ENCODE peak calls at places on chromosome 2, in ten cellular contexts. E is HT1080; Z is ELR; O is glomerular endothelial cell; N is HS-5; U is activated CD4-positive, alpha-beta T cell treated with anti-CD3 and anti-CD28 coated beads for 48 hours; Y is NCI-H774; J is activated T-cell treated with anti-CD3 and anti-CD28 coated beads, Interleukin-2, amount 50 U/mL, for 72 hours; W is HEK293T; D is sciatic nerve. S is an unnamed sample.

GRCh38 chr2:100900156-100900795 is 80.3 kb downstream of the NPAS2 start:
- DNase-seq in J (no peak), D (no peak), O (no peak), E (no peak), W (no peak), Z (peak), N (peak), U (no peak), Y (no peak), S (peak)

GRCh38 chr2:23627236-23627990 is 242.4 kb downstream of the KLHL29 start:
- DNase-seq in N (no peak), U (no peak), E (no peak), D (no peak), Y (no peak), Z (no peak), W (no peak), J (no peak), O (no peak), S (no peak)

GRCh38 chr2:112154246-112155110 is 16.3 kb downstream of the FBLN7 start:
- DNase-seq in W (no peak), D (no peak), Y (no peak), Z (no peak), U (peak), N (no peak), O (no peak), J (peak), E (no peak), S (no peak)

GRCh38 chr2:200752332-200752731 is 59.4 kb upstream of the BZW1 start:
- DNase-seq in N (no peak), J (no peak), O (no peak), Z (no peak), W (no peak), D (no peak), U (no peak), Y (no peak), E (no peak), S (no peak)

GRCh38 chr2:45008296-45009129 is 739 bp downstream of the SIX2 start:
- DNase-seq in O (no peak), D (no peak), Y (no peak), Z (no peak), J (peak), W (peak), U (peak), E (peak), N (no peak), S (peak)

GRCh38 chr2:224023188-224023587 is 15.9 kb downstream of the SERPINE2 start:
- DNase-seq in Z (peak), W (no peak), E (peak), U (no peak), O (no peak), D (no peak), J (no peak), N (no peak), Y (no peak), S (no peak)

GRCh38 chr2:88815243-88816096 is 124.0 kb downstream of the RPIA start:
- DNase-seq in U (no peak), Z (no peak), D (no peak), W (no peak), E (no peak), Y (no peak), N (no peak), J (no peak), O (no peak), S (no peak)

GRCh38 chr2:11348209-11348749 is 3.8 kb upstream of the ROCK2 start:
- DNase-seq in N (no peak), D (no peak), O (no peak), U (no peak), E (no peak), Y (no peak), W (no peak), J (no peak), Z (no peak), S (no peak)

GRCh38 chr2:69242651-69243051 is 144.4 kb downstream of the GFPT1 start:
- DNase-seq in N (no peak), O (no peak), W (no peak), J (no peak), U (no peak), D (no peak), Z (no peak), Y (no peak), E (no peak), S (no peak)

GRCh38 chr2:8625399-8626283 is 56.2 kb upstream of the ID2 start:
- DNase-seq in N (no peak), E (no peak), D (peak), J (no peak), W (no peak), Y (no peak), O (no peak), U (no peak), Z (no peak), S (no peak)

GRCh38 chr2:165633431-165633830 is 160.6 kb downstream of the GALNT3 start:
- DNase-seq in Y (no peak), N (no peak), Z (no peak), U (no peak), D (no peak), E (no peak), O (no peak), W (no peak), J (no peak), S (no peak)

GRCh38 chr2:137644689-137645088 is 319.6 kb upstream of the HNMT start:
- DNase-seq in N (no peak), E (no peak), W (no peak), J (no peak), Y (no peak), Z (no peak), O (no peak), U (no peak), D (no peak), S (no peak)

GRCh38 chr2:162277344-162277743 is 34.1 kb upstream of the FAP start:
- DNase-seq in W (no peak), Z (no peak), O (no peak), N (no peak), D (no peak), J (no peak), E (no peak), Y (no peak), U (no peak), S (no peak)

GRCh38 chr2:211930331-211930730 is 608.3 kb downstream of the ERBB4 start:
- DNase-seq in N (no peak), E (peak), J (no peak), D (no peak), Y (peak), Z (no peak), W (no peak), U (no peak), O (no peak), S (no peak)

GRCh38 chr2:25301453-25302352 is 40.0 kb downstream of the DNMT3A start:
- DNase-seq in U (peak), Z (peak), Y (no peak), W (no peak), J (peak), O (no peak), D (no peak), N (peak), E (peak), S (no peak)

GRCh38 chr2:217837001-217837491 is 165.7 kb downstream of the TNS1 start:
- DNase-seq in J (no peak), Y (peak), N (no peak), Z (peak), D (no peak), U (peak), O (no peak), W (no peak), E (no peak), S (peak)

GRCh38 chr2:185522472-185522871 is 216.1 kb upstream of the FSIP2 start:
- DNase-seq in J (no peak), N (no peak), D (no peak), E (no peak), U (no peak), Z (no peak), O (no peak), Y (no peak), W (no peak), S (no peak)

GRCh38 chr2:72780483-72780882 is 45.4 kb downstream of the EXOC6B start:
- DNase-seq in Z (peak), N (no peak), D (no peak), W (no peak), O (no peak), U (no peak), J (no peak), E (no peak), Y (no peak), S (no peak)

GRCh38 chr2:70565039-70565731 is 11.6 kb upstream of the TGFA start:
- DNase-seq in O (no peak), E (no peak), J (no peak), U (no peak), Z (no peak), W (no peak), D (no peak), Y (no peak), N (no peak), S (no peak)

GRCh38 chr2:219500135-219500534 is 1.4 kb downstream of the GMPPA start:
- DNase-seq in J (no peak), D (no peak), Z (peak), W (no peak), N (no peak), Y (no peak), O (no peak), U (no peak), E (peak), S (no peak)

GRCh38 chr2:238942080-238942761 is 94.3 kb downstream of the TWIST2 start:
- DNase-seq in D (no peak), N (no peak), Z (no peak), W (no peak), J (no peak), O (no peak), Y (no peak), U (no peak), E (no peak), S (no peak)

GRCh38 chr2:121697108-121697631 is 39.5 kb downstream of the NIFK start:
- DNase-seq in Z (peak), D (no peak), J (no peak), N (no peak), Y (no peak), O (no peak), W (no peak), U (no peak), E (peak), S (no peak)

GRCh38 chr2:113088173-113088992 is 20.6 kb downstream of the IL1F10 start:
- DNase-seq in O (no peak), J (no peak), Z (no peak), W (no peak), N (no peak), Y (no peak), U (no peak), D (no peak), E (no peak), S (no peak)

GRCh38 chr2:103859238-103859637 is 994.7 kb upstream of the POU3F3 start:
- DNase-seq in U (no peak), N (no peak), D (no peak), E (no peak), Z (no peak), O (no peak), W (no peak), Y (no peak), J (no peak), S (peak)

GRCh38 chr2:2804528-2804927 is 473.5 kb upstream of the MYT1L start:
- DNase-seq in E (no peak), J (no peak), D (no peak), W (no peak), Z (no peak), N (no peak), O (no peak), U (no peak), Y (no peak), S (peak)

GRCh38 chr2:187403568-187404260 is 44.3 kb downstream of the CALCRL start:
- DNase-seq in Y (no peak), J (no peak), U (no peak), E (no peak), O (peak), W (no peak), D (no peak), N (no peak), Z (no peak), S (no peak)

S was measured in endodermal cell.